ENCODE peak calls at places on chromosomes 11 and 22, in seven cellular contexts. Y is sigmoid colon, G is SJSA1, M is thoracic aorta, X is coronary artery, B is heart right ventricle, V is PC-9. L is an unnamed sample.
A peak's percentile ranks its signal among the peaks of the same experiment; 100 is the strongest.

GRCh38 chr22:49783926-49784629 is 43.6 kb downstream of the BRD1 start:
- DNase-seq in G (no peak), X (no peak), Y (peak; percentile 26), V (no peak), M (no peak), B (no peak), L (no peak)

GRCh38 chr22:39652990-39653786 is 82.6 kb downstream of the CACNA1I start:
- DNase-seq in Y (no peak), B (no peak), G (no peak), X (no peak), V (no peak), M (no peak), L (no peak)

GRCh38 chr11:128884703-128885338 is 6.3 kb upstream of the KCNJ5 start:
- DNase-seq in B (no peak), G (no peak), M (no peak), X (no peak), Y (peak; percentile 72), V (peak; percentile 67), L (no peak)

GRCh38 chr22:31431950-31432349 is 32.5 kb downstream of the DRG1 start:
- DNase-seq in V (no peak), M (no peak), B (no peak), G (no peak), X (no peak), Y (no peak), L (no peak)

GRCh38 chr11:103110406-103110805 is 1.2 kb downstream of the DYNC2H1 start:
- DNase-seq in B (no peak), G (no peak), V (no peak), M (no peak), X (no peak), Y (no peak), L (no peak)

GRCh38 chr22:24181996-24182560 is 791 bp downstream of the SUSD2 start:
- DNase-seq in G (no peak), V (no peak), M (no peak), B (no peak), Y (no peak), X (no peak), L (no peak)

GRCh38 chr11:26994579-26995210 is 783 bp downstream of the FIBIN start:
- DNase-seq in Y (peak; percentile 66), X (peak; percentile 76), M (no peak), G (no peak), B (peak; percentile 18), V (no peak), L (no peak)

GRCh38 chr11:21866781-21867180 is 326.1 kb upstream of the ANO5 start:
- DNase-seq in B (no peak), M (no peak), Y (no peak), X (no peak), G (no peak), V (no peak), L (no peak)

GRCh38 chr11:74641289-74641688 is 48.9 kb downstream of the POLD3 start:
- DNase-seq in Y (no peak), G (no peak), B (no peak), X (no peak), M (no peak), V (no peak), L (no peak)

GRCh38 chr11:112844530-112844929 is 116.7 kb upstream of the NCAM1 start:
- DNase-seq in V (no peak), B (peak; percentile 13), G (peak; percentile 57), M (no peak), X (no peak), Y (peak; percentile 71), L (no peak)

GRCh38 chr22:41966607-41967240 is 2.5 kb upstream of the SEPTIN3 start:
- DNase-seq in V (peak; percentile 59), B (no peak), M (no peak), X (no peak), Y (no peak), G (no peak), L (peak; percentile 43)

GRCh38 chr11:18745251-18745650 is 19.3 kb upstream of the IGSF22 start:
- DNase-seq in G (no peak), B (no peak), V (no peak), M (no peak), Y (no peak), X (no peak), L (no peak)

GRCh38 chr11:27532652-27533325 is 26.2 kb upstream of the LIN7C start:
- DNase-seq in V (no peak), B (no peak), M (no peak), G (no peak), X (no peak), Y (no peak), L (no peak)

GRCh38 chr11:69308936-69309799 is 15.2 kb downstream of the MYEOV start:
- DNase-seq in Y (peak; percentile 34), B (no peak), G (peak; percentile 50), V (no peak), X (peak; percentile 66), M (no peak), L (no peak)

GRCh38 chr11:35786188-35786587 is 123.6 kb downstream of the TRIM44 start:
- DNase-seq in Y (no peak), M (no peak), B (no peak), X (no peak), V (no peak), G (no peak), L (no peak)

GRCh38 chr22:31343235-31344191 is 2.6 kb downstream of the PATZ1 start:
- DNase-seq in B (peak; percentile 28), Y (no peak), X (no peak), V (peak; percentile 90), G (no peak), M (no peak), L (no peak)

GRCh38 chr11:57164317-57164716 is 17.4 kb upstream of the LRRC55 start:
- DNase-seq in Y (no peak), M (no peak), V (no peak), G (no peak), B (no peak), X (no peak), L (no peak)

GRCh38 chr11:1732421-1733008 is 17.9 kb downstream of the IFITM10 start:
- DNase-seq in V (no peak), X (no peak), B (no peak), Y (no peak), M (no peak), G (no peak), L (no peak)

GRCh38 chr11:100817620-100818019 is 130.5 kb downstream of the ARHGAP42 start:
- DNase-seq in M (no peak), B (no peak), V (no peak), G (no peak), Y (no peak), X (no peak), L (no peak)

GRCh38 chr22:26450453-26451185 is 21.6 kb downstream of the ASPHD2 start:
- DNase-seq in V (no peak), G (no peak), Y (peak; percentile 36), B (no peak), M (no peak), X (no peak), L (no peak)

GRCh38 chr11:27910186-27910941 is 197.6 kb downstream of the KIF18A start:
- DNase-seq in G (peak; percentile 87), X (no peak), V (peak; percentile 23), M (no peak), B (no peak), Y (no peak), L (no peak)

GRCh38 chr11:28106351-28107043 is 1.5 kb downstream of the KIF18A start:
- DNase-seq in B (no peak), Y (no peak), M (no peak), X (no peak), V (no peak), G (no peak), L (no peak)

GRCh38 chr11:8408151-8408930 is 144.7 kb upstream of the LMO1 start:
- DNase-seq in V (no peak), G (no peak), M (no peak), B (no peak), Y (no peak), X (no peak), L (no peak)

GRCh38 chr22:17120281-17120680 is 879 bp downstream of the TMEM121B start:
- DNase-seq in M (no peak), B (peak; percentile 71), X (no peak), V (peak; percentile 5), G (no peak), Y (no peak), L (no peak)

GRCh38 chr22:44685384-44686056 is 16.5 kb upstream of the PRR5 start:
- DNase-seq in Y (no peak), B (peak; percentile 42), M (no peak), G (peak; percentile 68), V (peak; percentile 60), X (no peak), L (peak; percentile 93)

DNA sequence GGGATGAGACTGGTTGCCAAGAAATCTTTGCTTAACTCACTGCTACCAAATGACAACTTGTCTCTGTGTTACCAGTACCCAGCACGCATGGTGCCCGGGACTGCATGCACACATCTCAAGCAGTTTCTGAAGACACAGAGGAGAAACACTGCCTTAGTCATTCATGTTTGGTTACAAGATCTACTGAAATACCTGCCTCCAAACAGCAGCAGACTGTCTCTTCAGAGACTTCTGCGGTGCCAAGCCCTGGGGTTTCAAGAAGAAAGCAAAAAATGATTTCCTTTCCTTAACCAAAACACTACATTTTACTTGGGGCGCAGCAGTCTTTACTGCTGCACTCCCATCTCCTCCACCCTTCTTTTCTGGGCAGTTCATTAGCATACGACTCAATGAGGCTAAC is 4.2 kb downstream of the NAP1L4 start:
- DNase-seq in V (no peak), X (no peak), G (no peak), M (no peak), Y (no peak), B (no peak), L (no peak)
- H3K27ac ChIP-seq in V (peak overlapping the region; percentile 73), X (no peak overlapping the region), G (peak overlapping the region; percentile 2), M (no peak overlapping the region), Y (no peak overlapping the region), B (no peak overlapping the region), L (peak overlapping the region; percentile 90)

GRCh38 chr11:119889728-119890280 is 160.8 kb upstream of the NECTIN1 start:
- DNase-seq in V (no peak), B (no peak), X (no peak), G (no peak), Y (no peak), M (no peak), L (no peak)
- H3K27ac ChIP-seq in V (no peak overlapping the region), B (no peak overlapping the region), X (no peak overlapping the region), G (no peak overlapping the region), Y (no peak overlapping the region), M (no peak overlapping the region), L (no peak overlapping the region)

GRCh38 chr11:64765841-64766682 is 6.3 kb upstream of the PYGM start:
- DNase-seq in M (no peak), X (no peak), Y (peak; percentile 63), G (peak; percentile 57), B (no peak), V (no peak), L (no peak)
- H3K27ac ChIP-seq in M (no peak overlapping the region), X (no peak overlapping the region), Y (peak overlapping the region; percentile 88), G (no peak overlapping the region), B (no peak overlapping the region), V (no peak overlapping the region), L (no peak overlapping the region)

DNA sequence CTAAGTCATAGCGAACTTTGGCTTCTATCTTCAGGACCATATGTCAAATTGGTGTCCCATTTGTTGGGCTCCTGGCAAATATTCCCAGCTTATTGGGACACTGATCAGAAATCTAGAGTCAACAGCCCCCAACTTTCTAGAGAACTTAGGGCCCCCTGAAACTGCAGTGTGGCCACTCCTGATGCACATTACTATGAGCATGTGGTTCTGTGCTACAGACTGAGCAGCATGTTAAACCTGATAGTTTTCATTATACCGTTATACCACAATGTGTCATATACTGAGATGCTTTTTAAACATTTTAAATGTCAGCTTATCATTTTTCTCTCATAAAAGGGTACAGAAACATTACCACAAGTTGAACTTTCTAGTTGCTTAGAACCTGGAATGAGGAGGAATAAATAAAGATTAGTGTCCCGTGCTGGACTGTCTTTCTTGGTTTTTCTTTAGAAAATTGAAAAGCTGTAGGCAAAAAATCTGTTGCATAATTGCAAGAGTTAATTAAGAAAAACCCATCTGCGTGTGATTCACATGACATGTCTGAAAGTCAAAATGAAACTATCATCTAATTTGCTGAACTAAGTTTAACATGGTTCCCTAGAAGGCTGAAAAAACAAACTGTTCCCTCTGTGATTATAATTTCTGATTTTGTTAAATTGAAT is 16.4 kb upstream of the CTSC start:
- DNase-seq in B (no peak), X (no peak), M (no peak), G (no peak), Y (no peak), V (no peak), L (no peak)
- H3K27ac ChIP-seq in B (no peak overlapping the region), X (no peak overlapping the region), M (no peak overlapping the region), G (no peak overlapping the region), Y (no peak overlapping the region), V (no peak overlapping the region), L (no peak overlapping the region)

L was measured in epithelial cell of prostate.